ENCODE peak calls at places on chromosomes 12 and 14, in eight cellular contexts. One of them, this sample, is unnamed.

GRCh38 chr14:89244720-89245119 is 172.3 kb downstream of the FOXN3 start:
- DNase-seq in NCI-H748 treated with DMSO at 0.1 percent for 48 hours: no peak
- DNase-seq in testis: no peak
- DNase-seq in uterus: no peak
- DNase-seq in NCI-H82: no peak
- DNase-seq in HEK293T: no peak
- DNase-seq in D341Med: no peak
- DNase-seq in T-helper 1 cell: no peak
- DNase-seq in this sample: no peak

GRCh38 chr12:96054262-96054645 is 18.9 kb upstream of the LTA4H start:
- DNase-seq in NCI-H748 treated with DMSO at 0.1 percent for 48 hours: no peak
- DNase-seq in testis: no peak
- DNase-seq in uterus: no peak
- DNase-seq in NCI-H82: no peak
- DNase-seq in HEK293T: no peak
- DNase-seq in D341Med: no peak
- DNase-seq in T-helper 1 cell: no peak
- DNase-seq in this sample: no peak

GRCh38 chr12:31853977-31854376 is 105.2 kb upstream of the RESF1 start:
- DNase-seq in NCI-H748 treated with DMSO at 0.1 percent for 48 hours: no peak
- DNase-seq in testis: no peak
- DNase-seq in uterus: no peak
- DNase-seq in NCI-H82: no peak
- DNase-seq in HEK293T: no peak
- DNase-seq in D341Med: no peak
- DNase-seq in T-helper 1 cell: no peak
- DNase-seq in this sample: no peak

GRCh38 chr12:87136330-87136976 is 880.3 kb upstream of the MGAT4C start:
- DNase-seq in NCI-H748 treated with DMSO at 0.1 percent for 48 hours: no peak
- DNase-seq in testis: no peak
- DNase-seq in uterus: no peak
- DNase-seq in NCI-H82: no peak
- DNase-seq in HEK293T: no peak
- DNase-seq in D341Med: no peak
- DNase-seq in T-helper 1 cell: no peak
- DNase-seq in this sample: no peak

GRCh38 chr12:22350817-22351371 is 16.4 kb upstream of the ST8SIA1 start:
- DNase-seq in NCI-H748 treated with DMSO at 0.1 percent for 48 hours: no peak
- DNase-seq in testis: no peak
- DNase-seq in uterus: no peak
- DNase-seq in NCI-H82: no peak
- DNase-seq in HEK293T: no peak
- DNase-seq in D341Med: no peak
- DNase-seq in T-helper 1 cell: no peak
- DNase-seq in this sample: no peak

GRCh38 chr14:35821546-35822411 is 4.4 kb upstream of the BRMS1L start:
- DNase-seq in NCI-H748 treated with DMSO at 0.1 percent for 48 hours: peak; percentile 33
- DNase-seq in testis: no peak
- DNase-seq in uterus: no peak
- DNase-seq in NCI-H82: peak; percentile 60
- DNase-seq in HEK293T: peak; percentile 51
- DNase-seq in D341Med: peak; percentile 50
- DNase-seq in T-helper 1 cell: peak; percentile 29
- DNase-seq in this sample: no peak

GRCh38 chr14:37279818-37280217 is 82.1 kb downstream of the MIPOL1 start:
- DNase-seq in NCI-H748 treated with DMSO at 0.1 percent for 48 hours: no peak
- DNase-seq in testis: no peak
- DNase-seq in uterus: no peak
- DNase-seq in NCI-H82: no peak
- DNase-seq in HEK293T: no peak
- DNase-seq in D341Med: no peak
- DNase-seq in T-helper 1 cell: no peak
- DNase-seq in this sample: no peak

GRCh38 chr12:50676761-50677160 is 87.1 kb upstream of the ATF1 start:
- DNase-seq in NCI-H748 treated with DMSO at 0.1 percent for 48 hours: no peak
- DNase-seq in testis: no peak
- DNase-seq in uterus: no peak
- DNase-seq in NCI-H82: no peak
- DNase-seq in HEK293T: no peak
- DNase-seq in D341Med: no peak
- DNase-seq in T-helper 1 cell: no peak
- DNase-seq in this sample: no peak

GRCh38 chr14:99562848-99563748 is 40.9 kb downstream of the CCDC85C start:
- DNase-seq in NCI-H748 treated with DMSO at 0.1 percent for 48 hours: peak; percentile 43
- DNase-seq in testis: peak; percentile 86
- DNase-seq in uterus: peak; percentile 88
- DNase-seq in NCI-H82: peak; percentile 89
- DNase-seq in HEK293T: peak; percentile 67
- DNase-seq in D341Med: no peak
- DNase-seq in T-helper 1 cell: no peak
- DNase-seq in this sample: peak; percentile 79

GRCh38 chr12:62910549-62911169 is 24.3 kb downstream of the PPM1H start:
- DNase-seq in NCI-H748 treated with DMSO at 0.1 percent for 48 hours: peak; percentile 45
- DNase-seq in testis: no peak
- DNase-seq in uterus: no peak
- DNase-seq in NCI-H82: peak; percentile 19
- DNase-seq in HEK293T: no peak
- DNase-seq in D341Med: no peak
- DNase-seq in T-helper 1 cell: no peak
- DNase-seq in this sample: no peak

GRCh38 chr12:42705863-42706262 is 116.3 kb upstream of the PRICKLE1 start:
- DNase-seq in NCI-H748 treated with DMSO at 0.1 percent for 48 hours: no peak
- DNase-seq in testis: peak; percentile 87
- DNase-seq in uterus: peak; percentile 82
- DNase-seq in NCI-H82: no peak
- DNase-seq in HEK293T: no peak
- DNase-seq in D341Med: no peak
- DNase-seq in T-helper 1 cell: no peak
- DNase-seq in this sample: no peak

GRCh38 chr12:118900954-118901353 is 80.4 kb upstream of the SRRM4 start:
- DNase-seq in NCI-H748 treated with DMSO at 0.1 percent for 48 hours: no peak
- DNase-seq in testis: no peak
- DNase-seq in uterus: no peak
- DNase-seq in NCI-H82: no peak
- DNase-seq in HEK293T: no peak
- DNase-seq in D341Med: no peak
- DNase-seq in T-helper 1 cell: no peak
- DNase-seq in this sample: no peak

GRCh38 chr12:111035578-111036301 is 115.4 kb upstream of the MYL2 start:
- DNase-seq in NCI-H748 treated with DMSO at 0.1 percent for 48 hours: peak; percentile 43
- DNase-seq in testis: no peak
- DNase-seq in uterus: no peak
- DNase-seq in NCI-H82: peak; percentile 82
- DNase-seq in HEK293T: no peak
- DNase-seq in D341Med: peak; percentile 50
- DNase-seq in T-helper 1 cell: no peak
- DNase-seq in this sample: no peak

GRCh38 chr12:57019983-57020719 is 3.8 kb upstream of the TAC3 start:
- DNase-seq in NCI-H748 treated with DMSO at 0.1 percent for 48 hours: no peak
- DNase-seq in testis: no peak
- DNase-seq in uterus: no peak
- DNase-seq in NCI-H82: no peak
- DNase-seq in HEK293T: no peak
- DNase-seq in D341Med: no peak
- DNase-seq in T-helper 1 cell: no peak
- DNase-seq in this sample: no peak

GRCh38 chr12:105401198-105401597 is 70.7 kb downstream of the C12orf75 start:
- DNase-seq in NCI-H748 treated with DMSO at 0.1 percent for 48 hours: no peak
- DNase-seq in testis: no peak
- DNase-seq in uterus: no peak
- DNase-seq in NCI-H82: no peak
- DNase-seq in HEK293T: no peak
- DNase-seq in D341Med: no peak
- DNase-seq in T-helper 1 cell: no peak
- DNase-seq in this sample: no peak

GRCh38 chr14:69238883-69239282 is 21.1 kb upstream of the GALNT16 start:
- DNase-seq in NCI-H748 treated with DMSO at 0.1 percent for 48 hours: no peak
- DNase-seq in testis: no peak
- DNase-seq in uterus: no peak
- DNase-seq in NCI-H82: no peak
- DNase-seq in HEK293T: no peak
- DNase-seq in D341Med: no peak
- DNase-seq in T-helper 1 cell: no peak
- DNase-seq in this sample: no peak

GRCh38 chr14:30966415-30967363 is 58.8 kb upstream of the AP4S1 start:
- DNase-seq in NCI-H748 treated with DMSO at 0.1 percent for 48 hours: no peak
- DNase-seq in testis: no peak
- DNase-seq in uterus: no peak
- DNase-seq in NCI-H82: no peak
- DNase-seq in HEK293T: no peak
- DNase-seq in D341Med: no peak
- DNase-seq in T-helper 1 cell: no peak
- DNase-seq in this sample: no peak

GRCh38 chr12:24945039-24945438 is 3.9 kb downstream of the BCAT1 start:
- DNase-seq in NCI-H748 treated with DMSO at 0.1 percent for 48 hours: no peak
- DNase-seq in testis: no peak
- DNase-seq in uterus: no peak
- DNase-seq in NCI-H82: no peak
- DNase-seq in HEK293T: no peak
- DNase-seq in D341Med: no peak
- DNase-seq in T-helper 1 cell: no peak
- DNase-seq in this sample: no peak

This sample was measured in NCI-H524 treated with DMSO at 0.1 percent for 48 hours.